ENCODE peak calls at places on chromosomes 11 and 22, in nine cellular contexts. I is IMR-90, H is suprapubic skin, W is cardiac muscle cell, P is HFF-Myc, F is cardiac fibroblast, G is ascending aorta, O is body of pancreas, V is heart left ventricle. R is an unnamed sample.

GRCh38 chr11:130001491-130002351 is 914 bp downstream of the PRDM10 start:
- DNase-seq in F (peak), I (peak), P (no peak), W (peak), H (peak), V (peak), O (peak), G (no peak), R (peak)

GRCh38 chr22:19886605-19887250 is 32.1 kb upstream of the GNB1L start:
- DNase-seq in W (no peak), V (peak), G (no peak), P (peak), F (peak), H (no peak), O (no peak), I (peak), R (peak)

GRCh38 chr11:119651802-119652584 is 77.0 kb downstream of the NECTIN1 start:
- DNase-seq in G (no peak), I (no peak), O (peak), V (no peak), F (no peak), H (no peak), P (no peak), W (peak), R (no peak)

GRCh38 chr22:44972363-44973083 is 37.3 kb downstream of the PHF21B start:
- DNase-seq in V (no peak), W (no peak), G (no peak), H (no peak), O (no peak), P (no peak), I (peak), F (no peak), R (peak)

GRCh38 chr11:32118025-32118974 is 27.4 kb downstream of the RCN1 start:
- DNase-seq in H (no peak), G (no peak), F (peak), P (no peak), W (no peak), V (no peak), I (peak), O (no peak), R (peak)

GRCh38 chr22:27685515-27685914 is 116.0 kb downstream of the MN1 start:
- DNase-seq in G (no peak), W (no peak), H (no peak), O (no peak), F (no peak), V (peak), P (no peak), I (no peak), R (no peak)

GRCh38 chr22:38957046-38957770 is at the start of gene APOBEC3A:
- DNase-seq in G (no peak), H (no peak), O (peak), W (no peak), I (no peak), F (no peak), P (no peak), V (peak), R (peak)

GRCh38 chr22:49157529-49158339 is 669.9 kb downstream of the BRD1 start:
- DNase-seq in V (no peak), H (peak), W (no peak), G (no peak), O (no peak), I (no peak), P (no peak), F (no peak), R (no peak)

GRCh38 chr11:70036971-70037882 is 40.9 kb upstream of the ANO1 start:
- DNase-seq in I (no peak), V (no peak), W (no peak), G (no peak), H (peak), F (no peak), O (no peak), P (no peak), R (no peak)

GRCh38 chr22:19877626-19878339 is 23.1 kb upstream of the GNB1L start:
- DNase-seq in V (no peak), W (no peak), F (peak), G (peak), H (peak), O (no peak), I (peak), P (no peak), R (no peak)

GRCh38 chr22:49753276-49753884 is 74.3 kb downstream of the BRD1 start:
- DNase-seq in O (no peak), W (no peak), G (no peak), H (no peak), F (no peak), V (no peak), P (no peak), I (no peak), R (no peak)

DNA sequence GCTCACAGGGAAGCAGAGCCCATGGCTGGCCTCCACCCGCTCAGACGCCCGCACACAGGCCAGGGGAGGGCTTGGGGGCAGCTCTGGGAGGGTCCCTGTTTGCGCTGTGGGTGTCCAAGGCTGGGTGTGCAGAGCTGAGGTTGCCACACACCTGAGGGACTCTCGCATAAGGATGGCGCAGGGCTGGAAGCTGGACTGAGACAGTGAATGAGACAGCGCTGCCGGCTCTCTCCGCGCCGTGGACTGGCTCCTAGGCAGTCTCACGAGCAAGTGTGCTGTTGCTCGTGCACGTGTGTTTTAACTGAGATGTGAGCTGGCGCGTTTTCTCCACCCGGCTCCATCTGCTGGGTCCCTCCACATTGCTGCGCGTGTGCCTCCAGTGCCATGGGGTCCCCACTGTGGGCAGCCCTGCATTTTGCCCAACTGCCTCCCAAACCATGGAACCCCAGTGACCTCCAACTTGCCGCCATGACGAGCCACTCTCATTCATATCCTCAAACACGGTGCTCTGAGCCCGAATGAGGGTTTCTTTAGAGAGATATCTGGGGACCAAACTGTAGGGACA is 4.2 kb upstream of the BID start:
- DNase-seq in W (no peak), O (no peak), V (no peak), H (no peak), I (no peak), P (no peak), F (no peak), G (no peak), R (no peak)
- H3K4me3 ChIP-seq in W (no peak), O (no peak), V (no peak), H (no peak), I (no peak), P (no peak), F (no peak), G (no peak), R (no peak)

GRCh38 chr11:97087419-97087818 is 697.6 kb downstream of the JRKL start:
- DNase-seq in G (no peak), I (no peak), W (no peak), P (no peak), F (no peak), O (no peak), H (no peak), V (no peak), R (no peak)

DNA sequence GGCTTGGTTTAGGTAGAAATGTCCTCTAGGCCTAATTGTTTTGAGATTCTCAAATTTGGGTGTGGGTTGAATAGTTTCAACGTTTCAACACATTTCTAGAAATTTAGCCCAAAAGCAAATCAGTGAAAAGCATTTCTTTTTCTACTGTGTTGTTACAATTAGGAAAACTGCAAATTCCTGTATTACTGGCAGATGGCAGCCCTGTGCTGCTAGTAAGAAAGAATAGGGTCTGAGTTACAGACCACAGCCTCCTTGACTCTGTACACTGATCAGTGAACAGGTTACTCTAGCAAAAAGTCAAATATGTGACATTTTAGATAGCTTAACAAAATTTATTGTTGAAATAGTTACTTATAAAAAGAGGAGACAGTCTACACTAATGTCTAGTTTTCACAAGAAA is 703.0 kb downstream of the JRKL start:
- DNase-seq in O (no peak), H (no peak), V (no peak), P (no peak), F (no peak), G (no peak), W (peak), I (no peak), R (no peak)
- TF ChIP-seq CTCF in O (no peak), H (no peak), V (no peak), P (no peak), F (no peak), G (no peak), W (no peak), I (no peak), R (no peak)

GRCh38 chr22:31102441-31103081 is 4.8 kb downstream of the SELENOM start:
- DNase-seq in G (peak), W (no peak), I (peak), P (peak), V (peak), O (peak), F (peak), H (peak), R (peak)
- H3K4me3 ChIP-seq in G (no peak), W (no peak), I (no peak), P (no peak), V (no peak), O (no peak), F (no peak), H (no peak), R (no peak)

GRCh38 chr11:112396092-112396491 is 135.4 kb upstream of the PLET1 start:
- DNase-seq in G (no peak), I (no peak), H (no peak), O (no peak), F (no peak), P (no peak), W (no peak), V (no peak), R (no peak)

GRCh38 chr11:112394304-112394703 is 133.6 kb upstream of the PLET1 start:
- DNase-seq in I (no peak), V (no peak), P (no peak), H (no peak), O (no peak), F (no peak), W (no peak), G (no peak), R (peak)

GRCh38 chr11:112400615-112401014 is 140.0 kb upstream of the PLET1 start:
- DNase-seq in W (no peak), O (no peak), H (no peak), F (no peak), G (no peak), I (no peak), P (no peak), V (no peak), R (no peak)

GRCh38 chr11:112401036-112401769 is 140.5 kb upstream of the PLET1 start:
- DNase-seq in G (no peak), O (no peak), H (no peak), W (no peak), I (no peak), F (no peak), V (no peak), P (no peak), R (peak)

DNA sequence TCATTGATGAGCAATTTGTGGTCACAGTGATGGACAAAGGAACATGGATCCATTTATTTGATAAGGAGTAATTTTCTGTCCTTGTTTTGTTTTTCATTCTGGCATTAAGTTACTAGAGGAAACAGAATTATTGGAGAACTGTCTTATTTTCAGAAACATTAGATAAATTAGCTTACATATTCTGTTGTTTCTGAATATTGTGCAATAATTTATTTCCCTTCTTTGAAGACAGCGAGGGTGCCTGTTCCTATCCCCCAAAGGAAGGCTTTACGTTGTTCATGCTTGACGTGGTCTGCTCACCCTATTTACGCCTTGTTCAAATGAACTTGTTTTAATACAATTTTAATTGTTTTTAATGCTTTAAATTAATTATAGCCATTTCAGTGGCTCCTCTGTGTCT is 138.1 kb upstream of the PLET1 start:
- DNase-seq in I (no peak), W (no peak), O (no peak), P (no peak), F (no peak), H (no peak), V (no peak), G (no peak), R (no peak)
- TF ChIP-seq CTCF in I (no peak), W (no peak), O (no peak), P (no peak), F (no peak), H (no peak), V (no peak), G (no peak), R (no peak)

GRCh38 chr11:115463606-115464005 is 40.6 kb downstream of the CADM1 start:
- DNase-seq in W (no peak), I (no peak), P (no peak), O (no peak), G (no peak), H (no peak), F (no peak), V (no peak), R (no peak)

GRCh38 chr11:115464269-115464668 is 39.9 kb downstream of the CADM1 start:
- DNase-seq in W (no peak), F (no peak), V (no peak), H (no peak), O (no peak), G (no peak), P (no peak), I (peak), R (no peak)

GRCh38 chr11:115459563-115459962 is 44.7 kb downstream of the CADM1 start:
- DNase-seq in I (peak), O (no peak), F (no peak), H (no peak), V (no peak), G (no peak), P (no peak), W (no peak), R (no peak)

GRCh38 chr11:115462757-115463156 is 41.5 kb downstream of the CADM1 start:
- DNase-seq in I (no peak), O (no peak), V (no peak), F (no peak), P (no peak), H (no peak), W (no peak), G (no peak), R (no peak)

DNA sequence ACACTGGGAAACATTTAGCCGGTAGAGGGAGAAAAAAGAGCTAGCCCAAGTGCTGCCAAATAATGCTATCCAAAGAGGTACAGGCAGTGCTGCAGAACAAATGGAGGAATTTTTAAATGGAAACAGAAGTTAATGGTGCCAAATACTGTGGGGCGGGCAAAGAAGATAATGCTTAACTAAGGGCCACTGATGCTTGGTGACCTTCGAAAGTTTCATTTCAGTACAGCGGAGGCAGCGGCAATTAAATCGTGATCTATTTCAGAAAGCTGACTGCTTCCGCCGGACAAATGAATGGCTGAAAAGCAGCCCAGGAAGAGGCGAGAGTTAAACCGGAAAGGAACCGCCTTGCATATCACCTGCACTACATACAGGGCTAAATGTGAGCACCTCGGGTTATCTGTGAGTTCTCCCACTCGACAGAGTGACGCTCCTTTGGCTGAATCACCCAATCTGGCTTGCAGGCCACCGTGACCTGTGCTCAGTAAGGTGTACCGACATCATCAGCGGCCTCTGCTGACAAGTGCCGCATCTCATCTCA is 42.1 kb downstream of the CADM1 start:
- DNase-seq in F (no peak), W (no peak), V (peak), I (peak), H (no peak), G (no peak), P (no peak), O (peak), R (no peak)
- H3K4me3 ChIP-seq in F (no peak), W (no peak), V (peak), I (no peak), H (no peak), G (no peak), P (no peak), O (no peak), R (no peak)

DNA sequence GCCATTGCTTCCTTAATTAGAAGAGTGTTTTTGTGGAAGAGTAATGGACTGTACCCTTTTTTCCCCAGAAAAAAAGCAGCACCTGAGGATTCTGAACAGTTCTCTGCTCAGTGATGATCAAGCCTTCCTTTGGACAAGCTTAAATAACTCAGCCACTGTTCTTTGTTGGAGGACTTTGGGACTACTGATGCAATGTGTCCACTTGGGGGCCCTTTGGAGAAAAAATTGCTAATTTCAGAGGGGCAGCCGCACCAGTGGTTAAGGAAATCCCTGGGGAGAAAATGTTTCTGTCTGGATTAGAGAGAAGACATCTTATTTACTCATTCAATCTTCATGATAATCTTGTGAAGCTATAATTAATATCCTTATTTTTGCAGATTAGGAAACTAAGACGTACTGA is 5.3 kb upstream of the KMT2A start:
- DNase-seq in V (no peak), P (no peak), W (no peak), H (no peak), F (no peak), O (no peak), I (no peak), G (no peak), R (no peak)
- TF ChIP-seq CTCF in V (no peak), P (peak), W (peak), H (no peak), F (peak), O (no peak), I (no peak), G (no peak), R (no peak)

DNA sequence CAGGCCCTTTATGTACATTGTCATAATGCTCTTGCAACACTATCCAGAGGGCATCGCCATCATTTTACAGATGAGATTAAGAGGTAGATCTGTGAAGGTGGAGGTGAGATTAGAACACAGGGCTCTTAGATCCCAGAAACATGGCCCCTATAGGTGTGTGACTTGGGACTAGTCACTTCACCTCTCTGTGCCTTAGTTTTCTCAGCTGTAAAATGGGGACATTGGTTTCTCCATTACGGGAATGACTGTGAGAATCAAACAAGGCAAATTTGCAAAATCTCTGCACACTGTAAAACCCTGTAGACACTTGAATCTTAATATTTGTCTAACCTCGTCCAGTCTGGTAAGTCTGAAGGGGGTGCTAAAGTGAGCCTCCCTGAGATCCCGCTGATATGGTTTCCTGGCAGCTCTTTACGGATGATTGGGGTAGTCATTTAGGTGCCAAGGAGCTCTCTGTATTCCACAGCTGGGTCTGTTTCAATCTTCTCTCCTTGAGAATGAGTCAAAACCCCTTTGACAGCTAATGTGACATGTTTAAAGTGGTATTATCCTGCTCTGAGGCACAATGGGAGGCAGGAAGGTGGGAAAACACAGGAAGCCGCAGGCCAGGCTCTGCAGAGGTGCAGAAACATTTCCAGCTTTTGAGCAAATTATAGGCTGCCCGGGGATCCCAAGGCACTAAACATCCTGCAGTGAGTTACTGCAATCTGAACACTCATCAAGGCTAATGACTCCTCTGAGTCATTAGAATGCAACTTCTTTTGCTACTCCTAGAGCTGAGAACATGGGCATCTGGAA is 140.8 kb downstream of the CCDC81 start:
- DNase-seq in G (no peak), H (no peak), P (no peak), V (no peak), I (peak), O (peak), F (peak), W (no peak), R (peak)
- H3K4me3 ChIP-seq in G (no peak), H (no peak), P (no peak), V (no peak), I (no peak), O (no peak), F (no peak), W (no peak), R (no peak)

DNA sequence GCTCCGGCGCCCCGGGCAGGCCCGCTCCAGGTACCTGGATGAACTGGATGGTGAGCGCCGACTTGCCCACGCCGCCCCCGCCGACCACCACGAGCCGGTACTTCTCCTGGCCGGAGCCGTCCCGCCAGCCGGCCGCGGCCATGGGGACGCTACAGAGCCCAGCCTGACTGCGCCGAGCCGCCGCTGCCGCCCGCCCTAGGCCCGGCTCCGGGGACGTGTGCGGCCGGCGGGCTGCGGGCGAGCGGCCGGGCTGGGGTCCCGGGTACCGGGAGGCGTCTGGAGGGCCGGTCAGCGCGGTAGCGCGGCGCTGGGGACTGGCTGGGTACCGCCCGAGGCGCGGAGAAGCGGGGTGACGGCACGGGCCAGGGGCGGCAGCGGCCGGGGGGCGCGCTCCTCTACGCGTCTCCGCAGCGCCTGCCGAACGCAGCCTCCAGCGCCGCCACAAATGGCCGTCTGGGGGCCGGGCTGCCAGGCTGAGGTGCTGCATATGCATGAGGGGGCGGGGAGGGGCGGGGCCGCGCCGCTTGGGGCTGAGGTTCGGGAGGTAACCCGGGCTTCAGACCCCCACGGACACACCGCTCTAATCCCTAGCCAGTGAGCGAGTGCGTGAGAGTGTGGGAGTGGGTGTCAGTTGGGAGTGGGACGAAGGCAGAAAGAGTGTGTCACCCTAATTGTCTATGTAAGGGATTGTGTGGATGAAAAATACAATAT is at the start of gene RRAS2:
- DNase-seq in V (peak), P (no peak), F (peak), H (peak), W (peak), G (no peak), O (peak), I (peak), R (peak)
- TF ChIP-seq CTCF in V (no peak), P (no peak), F (no peak), H (no peak), W (peak), G (no peak), O (no peak), I (peak), R (no peak)